ENCODE peak calls at places on chromosomes 12 and 14, in ten cellular contexts. I, K, X, J, F, Q, A, E, C and N are unnamed samples.

GRCh38 chr14:86933460-86933859 is 1059.5 kb downstream of the GALC start:
- DNase-seq in I (peak), K (no peak), X (no peak), J (no peak), F (no peak), Q (no peak), A (no peak), E (no peak), C (no peak), N (no peak)

GRCh38 chr14:95180966-95181733 is 23.8 kb upstream of the DICER1 start:
- DNase-seq in I (no peak), K (no peak), X (no peak), J (no peak), F (no peak), Q (no peak), A (no peak), E (no peak), C (no peak), N (no peak)

GRCh38 chr12:53152390-53152789 is 28.1 kb upstream of the ZNF740 start:
- DNase-seq in I (no peak), K (no peak), X (no peak), J (no peak), F (no peak), Q (no peak), A (no peak), E (no peak), C (no peak), N (no peak)

GRCh38 chr12:75854681-75855309 is 176.8 kb downstream of the PHLDA1 start:
- DNase-seq in I (peak), K (no peak), X (no peak), J (no peak), F (no peak), Q (no peak), A (no peak), E (no peak), C (no peak), N (no peak)

GRCh38 chr12:50732591-50732990 is 31.3 kb upstream of the ATF1 start:
- DNase-seq in I (peak), K (no peak), X (no peak), J (no peak), F (no peak), Q (no peak), A (no peak), E (no peak), C (peak), N (no peak)

GRCh38 chr12:123269395-123269892 is 2.2 kb downstream of the CDK2AP1 start:
- DNase-seq in I (peak), K (peak), X (peak), J (no peak), F (peak), Q (peak), A (no peak), E (peak), C (no peak), N (peak)

GRCh38 chr14:91493169-91493568 is 16.9 kb downstream of the PPP4R3A start:
- DNase-seq in I (peak), K (no peak), X (no peak), J (no peak), F (no peak), Q (no peak), A (no peak), E (no peak), C (no peak), N (no peak)

GRCh38 chr12:108587826-108588225 is 10.1 kb downstream of the TMEM119 start:
- DNase-seq in I (no peak), K (no peak), X (no peak), J (no peak), F (no peak), Q (no peak), A (no peak), E (peak), C (no peak), N (no peak)

GRCh38 chr14:64541971-64542838 is 1.7 kb downstream of the HSPA2 start:
- DNase-seq in I (no peak), K (no peak), X (no peak), J (no peak), F (no peak), Q (no peak), A (no peak), E (peak), C (no peak), N (peak)

GRCh38 chr12:41663487-41664258 is 475.6 kb downstream of the PDZRN4 start:
- DNase-seq in I (peak), K (no peak), X (no peak), J (no peak), F (no peak), Q (no peak), A (no peak), E (no peak), C (peak), N (no peak)

GRCh38 chr12:49347307-49348237 is 884 bp downstream of the DNAJC22 start:
- DNase-seq in I (peak), K (peak), X (peak), J (no peak), F (peak), Q (peak), A (no peak), E (peak), C (peak), N (peak)

GRCh38 chr12:121968880-121969279 is 50.5 kb downstream of the CFAP251 start:
- DNase-seq in I (no peak), K (no peak), X (no peak), J (no peak), F (no peak), Q (peak), A (no peak), E (peak), C (no peak), N (no peak)

GRCh38 chr14:91392623-91393303 is 24.9 kb downstream of the CCDC88C start:
- DNase-seq in I (no peak), K (no peak), X (no peak), J (no peak), F (no peak), Q (no peak), A (no peak), E (peak), C (no peak), N (no peak)

GRCh38 chr14:29150659-29151058 is 384.1 kb downstream of the FOXG1 start:
- DNase-seq in I (no peak), K (no peak), X (no peak), J (no peak), F (no peak), Q (no peak), A (no peak), E (no peak), C (no peak), N (no peak)

GRCh38 chr14:64705406-64706118 is 1.3 kb downstream of the PLEKHG3 start:
- DNase-seq in I (no peak), K (no peak), X (no peak), J (no peak), F (peak), Q (no peak), A (no peak), E (peak), C (no peak), N (peak)

GRCh38 chr14:23052182-23052623 is 5.1 kb downstream of the CDH24 start:
- DNase-seq in I (no peak), K (no peak), X (peak), J (no peak), F (no peak), Q (no peak), A (no peak), E (no peak), C (peak), N (no peak)

GRCh38 chr14:79011091-79011919 is 841.1 kb downstream of the NRXN3 start:
- DNase-seq in I (peak), K (no peak), X (peak), J (no peak), F (no peak), Q (no peak), A (no peak), E (no peak), C (peak), N (no peak)

GRCh38 chr12:86186449-86186848 is 69.7 kb downstream of the MGAT4C start:
- DNase-seq in I (peak), K (no peak), X (no peak), J (no peak), F (no peak), Q (no peak), A (no peak), E (no peak), C (peak), N (no peak)

GRCh38 chr14:90388437-90388836 is 8.4 kb upstream of the CALM1 start:
- DNase-seq in I (peak), K (no peak), X (no peak), J (no peak), F (no peak), Q (peak), A (no peak), E (no peak), C (peak), N (no peak)

GRCh38 chr14:51846631-51847488 is 13.6 kb upstream of the GNG2 start:
- DNase-seq in I (peak), K (peak), X (no peak), J (no peak), F (no peak), Q (peak), A (peak), E (peak), C (no peak), N (peak)

GRCh38 chr12:111686574-111687105 is 787 bp downstream of the ACAD10 start:
- DNase-seq in I (peak), K (no peak), X (no peak), J (no peak), F (no peak), Q (no peak), A (no peak), E (no peak), C (peak), N (no peak)

GRCh38 chr12:24977711-24978110 is 28.8 kb upstream of the BCAT1 start:
- DNase-seq in I (no peak), K (no peak), X (no peak), J (no peak), F (no peak), Q (no peak), A (no peak), E (no peak), C (no peak), N (no peak)

GRCh38 chr14:39145266-39145966 is 24.7 kb downstream of the TRAPPC6B start:
- DNase-seq in I (no peak), K (no peak), X (peak), J (no peak), F (no peak), Q (no peak), A (no peak), E (no peak), C (no peak), N (no peak)

GRCh38 chr12:115761784-115762183 is 515.7 kb downstream of the MED13L start:
- DNase-seq in I (no peak), K (no peak), X (no peak), J (no peak), F (no peak), Q (no peak), A (no peak), E (no peak), C (no peak), N (no peak)

GRCh38 chr12:104615048-104615561 is 158.4 kb downstream of the CHST11 start:
- DNase-seq in I (no peak), K (no peak), X (no peak), J (no peak), F (no peak), Q (peak), A (peak), E (no peak), C (no peak), N (peak)

GRCh38 chr14:77653473-77653872 is 37.0 kb upstream of the SPTLC2 start:
- DNase-seq in I (no peak), K (no peak), X (peak), J (no peak), F (no peak), Q (no peak), A (no peak), E (peak), C (no peak), N (no peak)

GRCh38 chr12:20369164-20370000 is 1.0 kb downstream of the PDE3A start:
- DNase-seq in I (peak), K (no peak), X (no peak), J (peak), F (peak), Q (peak), A (peak), E (peak), C (peak), N (peak)

GRCh38 chr14:104879201-104879982 is 14.3 kb downstream of the CEP170B start:
- DNase-seq in I (no peak), K (no peak), X (no peak), J (no peak), F (no peak), Q (no peak), A (no peak), E (peak), C (no peak), N (no peak)

GRCh38 chr14:81453166-81453766 is 53.1 kb upstream of the STON2 start:
- DNase-seq in I (peak), K (peak), X (peak), J (no peak), F (peak), Q (peak), A (peak), E (no peak), C (peak), N (peak)

GRCh38 chr14:49173765-49174373 is 412.3 kb downstream of the RPS29 start:
- DNase-seq in I (peak), K (no peak), X (peak), J (no peak), F (no peak), Q (peak), A (peak), E (no peak), C (peak), N (no peak)

GRCh38 chr12:121779422-121779895 is 14.0 kb downstream of the RHOF start:
- DNase-seq in I (no peak), K (no peak), X (no peak), J (no peak), F (no peak), Q (no peak), A (no peak), E (no peak), C (no peak), N (no peak)

GRCh38 chr12:110844551-110845395 is 2.0 kb upstream of the CCDC63 start:
- DNase-seq in I (no peak), K (peak), X (no peak), J (no peak), F (no peak), Q (no peak), A (peak), E (no peak), C (no peak), N (no peak)

GRCh38 chr14:103130965-103131364 is 7.7 kb downstream of the TNFAIP2 start:
- DNase-seq in I (peak), K (peak), X (no peak), J (no peak), F (peak), Q (no peak), A (no peak), E (no peak), C (no peak), N (peak)

GRCh38 chr12:22626429-22626828 is 1.5 kb downstream of the ETNK1 start:
- DNase-seq in I (peak), K (no peak), X (no peak), J (no peak), F (no peak), Q (no peak), A (no peak), E (no peak), C (no peak), N (no peak)

GRCh38 chr12:76032043-76032981 is 736 bp upstream of the PHLDA1 start:
- DNase-seq in I (peak), K (peak), X (peak), J (peak), F (peak), Q (peak), A (peak), E (no peak), C (peak), N (peak)

GRCh38 chr14:88856786-88857366 is 32.4 kb downstream of the TTC8 start:
- DNase-seq in I (peak), K (no peak), X (no peak), J (no peak), F (no peak), Q (no peak), A (no peak), E (no peak), C (no peak), N (no peak)

GRCh38 chr14:22539831-22540230 is 49.2 kb downstream of the DAD1 start:
- DNase-seq in I (no peak), K (no peak), X (no peak), J (no peak), F (no peak), Q (no peak), A (no peak), E (no peak), C (no peak), N (no peak)

GRCh38 chr14:92408186-92408585 is 85.2 kb downstream of the SLC24A4 start:
- DNase-seq in I (peak), K (no peak), X (no peak), J (no peak), F (no peak), Q (no peak), A (no peak), E (no peak), C (no peak), N (no peak)

GRCh38 chr14:75657331-75657730 is 3.3 kb downstream of the ERG28 start:
- DNase-seq in I (no peak), K (no peak), X (no peak), J (no peak), F (no peak), Q (no peak), A (no peak), E (no peak), C (no peak), N (no peak)
- H3K4me3 ChIP-seq in I (no peak), K (no peak), X (no peak), J (no peak), F (no peak), Q (no peak), A (no peak), E (no peak), C (no peak), N (no peak)

GRCh38 chr14:20477211-20477876 is 8.1 kb downstream of the PNP start:
- DNase-seq in I (peak), K (no peak), X (no peak), J (no peak), F (no peak), Q (no peak), A (no peak), E (no peak), C (no peak), N (no peak)

GRCh38 chr14:20482382-20482781 is 13.2 kb downstream of the PNP start:
- DNase-seq in I (no peak), K (no peak), X (peak), J (no peak), F (no peak), Q (no peak), A (no peak), E (no peak), C (no peak), N (no peak)

GRCh38 chr14:20476795-20477194 is 7.6 kb downstream of the PNP start:
- DNase-seq in I (no peak), K (no peak), X (no peak), J (no peak), F (no peak), Q (no peak), A (no peak), E (no peak), C (no peak), N (no peak)

DNA sequence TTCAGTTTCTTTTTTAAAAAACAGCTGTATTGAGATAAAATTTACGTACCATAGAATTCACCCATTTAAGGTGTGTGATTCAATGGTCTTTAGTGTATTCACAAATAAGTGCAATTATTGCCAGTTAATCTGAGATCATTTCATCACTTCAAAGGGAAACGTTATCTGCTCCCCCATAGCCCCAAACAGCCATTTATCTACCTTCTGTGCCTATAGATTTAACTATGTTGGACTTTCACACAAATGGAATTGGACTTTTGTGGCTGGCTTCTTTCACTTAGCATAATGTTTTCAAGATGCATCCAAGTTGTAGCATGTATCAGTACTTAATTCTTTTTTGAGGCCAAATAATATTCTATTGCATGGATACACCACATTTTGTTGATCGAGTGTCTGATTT is 9.7 kb downstream of the PNP start:
- DNase-seq in I (no peak), K (no peak), X (no peak), J (no peak), F (no peak), Q (no peak), A (no peak), E (no peak), C (no peak), N (no peak)
- TF ChIP-seq POLR2A in I (no peak), K (no peak), X (no peak), J (no peak), F (no peak), Q (no peak), A (no peak), E (no peak), C (no peak), N (no peak)

GRCh38 chr12:124517260-124518050 is 50.0 kb downstream of the NCOR2 start:
- DNase-seq in I (peak), K (peak), X (no peak), J (no peak), F (peak), Q (peak), A (peak), E (no peak), C (peak), N (peak)
- TF ChIP-seq CTCF in I (no peak), K (no peak), X (no peak), J (no peak), F (no peak), Q (no peak), A (no peak), E (no peak), C (no peak), N (no peak)

DNA sequence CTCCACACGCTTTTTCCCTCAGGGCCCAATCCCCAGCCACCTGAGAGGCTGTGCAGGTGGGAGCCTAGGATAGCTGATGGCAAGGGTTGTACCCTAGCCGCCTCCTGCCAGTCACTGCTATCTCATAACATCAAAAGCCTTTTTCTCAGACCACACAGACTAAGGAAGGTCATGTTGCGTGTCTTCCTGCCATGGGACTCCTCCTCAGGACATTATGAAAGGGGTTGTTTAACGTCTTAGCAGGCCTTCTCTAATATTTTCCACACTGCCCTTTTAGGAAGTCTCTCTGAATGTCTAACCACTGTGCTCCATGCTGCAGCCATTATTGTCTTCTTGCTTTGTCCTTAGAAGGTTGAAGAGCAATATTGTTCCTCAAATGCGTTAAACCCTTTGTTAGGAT is 7.6 kb upstream of the SMUG1 start:
- DNase-seq in I (no peak), K (no peak), X (no peak), J (no peak), F (no peak), Q (no peak), A (no peak), E (no peak), C (no peak), N (no peak)
- H3K4me3 ChIP-seq in I (no peak), K (no peak), X (no peak), J (no peak), F (no peak), Q (no peak), A (no peak), E (no peak), C (no peak), N (no peak)

GRCh38 chr12:120224304-120225199 is 23.6 kb upstream of the RPLP0 start:
- DNase-seq in I (no peak), K (no peak), X (no peak), J (no peak), F (no peak), Q (peak), A (no peak), E (peak), C (no peak), N (peak)
- TF ChIP-seq POLR2A in I (no peak), K (no peak), X (no peak), J (no peak), F (no peak), Q (peak), A (no peak), E (no peak), C (no peak), N (peak)

GRCh38 chr14:43790681-43791080 is 716.4 kb downstream of the FSCB start:
- DNase-seq in I (no peak), K (no peak), X (no peak), J (no peak), F (no peak), Q (no peak), A (no peak), E (no peak), C (no peak), N (no peak)

GRCh38 chr14:43792980-43793379 is 714.1 kb downstream of the FSCB start:
- DNase-seq in I (no peak), K (no peak), X (no peak), J (no peak), F (no peak), Q (no peak), A (no peak), E (no peak), C (no peak), N (no peak)

GRCh38 chr14:43793579-43793978 is 713.5 kb downstream of the FSCB start:
- DNase-seq in I (no peak), K (no peak), X (no peak), J (no peak), F (no peak), Q (no peak), A (no peak), E (no peak), C (no peak), N (no peak)

DNA sequence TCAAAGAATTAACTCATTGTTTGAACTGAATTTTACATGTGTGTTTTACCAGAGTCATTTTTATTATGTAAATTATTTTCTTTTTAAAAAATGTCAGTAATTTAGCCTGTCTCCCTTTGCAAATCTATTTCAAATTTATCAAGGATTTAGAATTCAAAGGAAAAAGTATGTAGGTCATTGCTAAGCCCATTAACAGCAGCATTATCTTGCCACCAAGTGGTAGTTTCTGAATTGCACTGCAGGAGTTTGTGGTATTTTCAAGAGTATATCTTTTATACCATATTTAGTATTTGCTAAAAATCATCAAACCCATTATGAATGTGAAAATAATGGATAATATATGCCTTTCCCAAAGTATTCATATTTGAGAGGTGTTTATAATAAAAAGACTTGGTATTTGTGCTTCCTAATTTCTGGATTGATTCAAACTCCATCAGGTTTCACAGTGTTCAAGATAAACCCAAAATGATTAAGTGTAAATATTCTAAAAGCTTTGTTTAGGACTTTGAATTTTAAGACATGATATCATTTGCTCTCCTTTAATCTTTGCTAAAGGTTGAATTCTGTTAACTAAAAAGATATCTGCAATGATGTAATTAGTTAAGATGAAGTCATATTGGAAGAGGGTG is 711.4 kb downstream of the FSCB start:
- DNase-seq in I (peak), K (no peak), X (no peak), J (no peak), F (no peak), Q (no peak), A (no peak), E (no peak), C (peak), N (no peak)
- TF ChIP-seq CTCF in I (peak), K (peak), X (no peak), J (peak), F (no peak), Q (no peak), A (no peak), E (no peak), C (no peak), N (no peak)